ENCODE peak calls at places on chromosomes 2 and 18, in seven cellular contexts. S is adrenal gland, N is neural progenitor cell, U is heart right ventricle, V is IMR-90, T is stomach, J is GM23338. L is an unnamed sample. For H3K4me1, the result is how much of the 10 kb centered on the place peaks cover.

GRCh38 chr2:53826587-53827397 is 33.0 kb downstream of the GPR75 start:
- DNase-seq in U (no peak), J (no peak), S (no peak), V (peak), N (no peak), T (no peak), L (no peak)

GRCh38 chr2:110660558-110660957 is 17.3 kb downstream of the BUB1 start:
- DNase-seq in V (no peak), N (no peak), U (no peak), J (no peak), S (no peak), T (no peak), L (no peak)

GRCh38 chr2:227462972-227463931 is 8.7 kb upstream of the AGFG1 start:
- DNase-seq in U (no peak), N (peak), J (no peak), S (no peak), T (no peak), V (no peak), L (no peak)

GRCh38 chr2:84741182-84741822 is 139.6 kb downstream of the TRABD2A start:
- DNase-seq in T (peak), U (no peak), J (peak), N (peak), V (peak), S (no peak), L (no peak)

GRCh38 chr2:127004893-127005600 is 101.9 kb downstream of the BIN1 start:
- DNase-seq in T (no peak), U (no peak), V (no peak), N (no peak), S (no peak), J (peak), L (no peak)

GRCh38 chr18:49344825-49345224 is 115.6 kb downstream of the DYM start:
- DNase-seq in V (no peak), N (no peak), S (no peak), U (no peak), J (no peak), T (no peak), L (no peak)

GRCh38 chr2:205675861-205676516 is 6.3 kb upstream of the NRP2 start:
- DNase-seq in N (peak), S (peak), U (peak), T (no peak), J (peak), V (peak), L (no peak)

GRCh38 chr2:68774569-68775271 is 40.1 kb downstream of the ARHGAP25 start:
- DNase-seq in T (peak), S (peak), U (peak), J (no peak), V (peak), N (no peak), L (peak)

GRCh38 chr18:31371970-31372369 is 4.6 kb upstream of the DSG4 start:
- DNase-seq in T (no peak), S (no peak), V (no peak), N (no peak), J (no peak), U (no peak), L (no peak)

GRCh38 chr18:58552057-58552461 is 76.8 kb downstream of the ALPK2 start:
- DNase-seq in S (no peak), T (no peak), U (no peak), J (no peak), N (no peak), V (peak), L (no peak)

GRCh38 chr2:48715042-48715899 is 40.3 kb downstream of the LHCGR start:
- DNase-seq in N (no peak), V (peak), U (peak), J (no peak), T (peak), S (no peak), L (no peak)

GRCh38 chr2:9720352-9721093 is 89.7 kb upstream of the YWHAQ start:
- DNase-seq in V (no peak), J (no peak), S (no peak), U (no peak), T (no peak), N (no peak), L (no peak)

GRCh38 chr2:69022548-69022947 is 9.6 kb downstream of the ANTXR1 start:
- DNase-seq in S (no peak), N (no peak), T (no peak), V (no peak), J (no peak), U (no peak), L (no peak)

GRCh38 chr2:18749912-18750526 is 160.7 kb upstream of the NT5C1B start:
- DNase-seq in J (peak), U (peak), S (peak), N (peak), T (peak), V (peak), L (peak)

GRCh38 chr2:98909381-98910211 is 26.4 kb downstream of the CRACDL start:
- DNase-seq in V (peak), U (peak), N (peak), T (peak), J (peak), S (peak), L (no peak)

GRCh38 chr18:74496508-74497307 is 545 bp downstream of the CNDP2 start:
- DNase-seq in S (peak), N (peak), J (peak), T (peak), U (peak), V (peak), L (peak)

GRCh38 chr2:221335106-221335505 is 237.0 kb downstream of the EPHA4 start:
- DNase-seq in S (no peak), V (no peak), J (no peak), N (no peak), U (no peak), T (no peak), L (no peak)

GRCh38 chr2:237440819-237441281 is 26.9 kb upstream of the COL6A3 start:
- DNase-seq in S (no peak), V (peak), J (no peak), U (no peak), T (no peak), N (no peak), L (no peak)

GRCh38 chr2:8694737-8695136 is 12.9 kb downstream of the ID2 start:
- DNase-seq in N (no peak), J (no peak), U (no peak), T (no peak), S (no peak), V (peak), L (no peak)

GRCh38 chr2:237858294-237859081 is 935 bp upstream of the RAMP1 start:
- DNase-seq in N (peak), J (peak), U (peak), S (peak), T (peak), V (peak), L (no peak)

GRCh38 chr2:8575011-8575750 is 106.7 kb upstream of the ID2 start:
- DNase-seq in V (peak), S (peak), J (no peak), T (peak), U (no peak), N (no peak), L (peak)

GRCh38 chr2:157628532-157629415 is at the start of gene ACVR1C:
- DNase-seq in V (peak), S (peak), J (peak), T (peak), U (peak), N (peak), L (no peak)

GRCh38 chr18:48599391-48599790 is 60.6 kb downstream of the CTIF start:
- DNase-seq in J (no peak), N (no peak), T (no peak), V (peak), S (no peak), U (no peak), L (no peak)

GRCh38 chr2:120104002-120104467 is 91.2 kb downstream of the EPB41L5 start:
- DNase-seq in T (no peak), V (peak), N (no peak), S (no peak), J (no peak), U (no peak), L (no peak)

GRCh38 chr2:26459991-26460612 is 17.8 kb downstream of the OTOF start:
- DNase-seq in V (no peak), J (peak), T (no peak), N (no peak), U (no peak), S (peak), L (peak)

GRCh38 chr2:225100856-225101294 is 58.6 kb upstream of the DOCK10 start:
- DNase-seq in U (no peak), N (no peak), V (peak), S (no peak), T (no peak), J (no peak), L (no peak)

GRCh38 chr2:188518391-188518790 is 226.7 kb downstream of the GULP1 start:
- DNase-seq in U (no peak), J (no peak), S (no peak), T (no peak), N (no peak), V (peak), L (no peak)

GRCh38 chr2:44560352-44560751 is 198.6 kb downstream of the CAMKMT start:
- DNase-seq in J (no peak), S (no peak), N (no peak), U (peak), T (peak), V (no peak), L (no peak)

GRCh38 chr18:7870855-7871254 is 303.7 kb downstream of the PTPRM start:
- DNase-seq in V (peak), U (no peak), J (no peak), T (no peak), N (no peak), S (no peak), L (no peak)

GRCh38 chr18:7873316-7873715 is 306.2 kb downstream of the PTPRM start:
- DNase-seq in T (no peak), V (no peak), N (no peak), S (no peak), J (no peak), U (no peak), L (no peak)

GRCh38 chr18:7871560-7872456 is 304.7 kb downstream of the PTPRM start:
- DNase-seq in S (no peak), J (no peak), N (no peak), V (peak), T (no peak), U (no peak), L (no peak)

GRCh38 chr18:7876354-7876753 is 309.2 kb downstream of the PTPRM start:
- DNase-seq in N (no peak), S (no peak), T (no peak), J (no peak), U (no peak), V (no peak), L (no peak)

DNA sequence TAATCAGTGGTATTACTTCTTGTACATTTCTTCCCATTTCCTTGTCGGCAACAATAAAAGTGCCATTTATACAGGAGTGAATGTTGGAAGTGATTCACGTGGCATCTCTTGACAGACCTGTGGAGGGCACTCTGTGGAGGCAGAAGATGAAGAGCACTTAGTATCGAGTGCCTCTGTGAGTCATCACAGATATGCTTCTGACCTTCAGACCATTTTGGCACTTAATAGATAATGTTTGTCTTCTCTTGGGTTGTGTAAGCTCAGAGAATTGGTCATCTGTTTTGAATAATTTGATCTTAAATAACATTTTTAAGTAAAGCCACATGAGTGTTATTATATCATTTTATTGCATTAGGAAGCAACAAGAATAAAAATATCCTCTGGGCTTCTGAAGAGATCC is 305.5 kb downstream of the PTPRM start:
- DNase-seq in N (no peak), V (peak), T (no peak), S (peak), U (no peak), J (no peak), L (no peak)
- TF ChIP-seq CTCF in N (no peak), V (peak), T (no peak), S (no peak), U (no peak), J (peak), L (no peak)

GRCh38 chr2:55009277-55010055 is 40.8 kb downstream of the RTN4 start:
- DNase-seq in N (peak), S (no peak), J (no peak), V (no peak), T (no peak), U (no peak), L (no peak)
- H3K4me1 ChIP-seq in N (under half), S (under half), J (half or more), V (under half), T (half or more), U (half or more), L (half or more)

GRCh38 chr2:168604252-168604651 is 148.2 kb downstream of the CERS6 start:
- DNase-seq in U (no peak), S (no peak), V (no peak), J (no peak), N (no peak), T (no peak), L (no peak)
- TF ChIP-seq CTCF in U (no peak), S (no peak), V (no peak), J (no peak), N (no peak), T (no peak), L (no peak)

GRCh38 chr2:197207106-197207505 is 103.5 kb downstream of the ANKRD44 start:
- DNase-seq in U (no peak), J (no peak), N (peak), S (no peak), V (no peak), T (no peak), L (no peak)
- H3K4me1 ChIP-seq in U (under half), J (under half), N (under half), S (under half), V (under half), T (half or more), L (under half)

GRCh38 chr2:168624028-168624427 is 168.0 kb downstream of the CERS6 start:
- DNase-seq in T (no peak), S (no peak), N (no peak), U (no peak), V (no peak), J (no peak), L (no peak)

GRCh38 chr2:168626610-168627009 is 170.5 kb downstream of the CERS6 start:
- DNase-seq in U (no peak), T (no peak), S (no peak), J (peak), V (no peak), N (peak), L (no peak)

GRCh38 chr2:168620554-168620953 is 164.5 kb downstream of the CERS6 start:
- DNase-seq in S (no peak), J (no peak), U (no peak), V (no peak), N (no peak), T (no peak), L (no peak)

GRCh38 chr2:168622559-168622958 is 166.5 kb downstream of the CERS6 start:
- DNase-seq in U (no peak), N (no peak), J (no peak), V (no peak), S (no peak), T (no peak), L (no peak)

GRCh38 chr2:168626096-168626495 is 170.0 kb downstream of the CERS6 start:
- DNase-seq in N (no peak), J (no peak), T (no peak), U (no peak), V (no peak), S (no peak), L (no peak)
- TF ChIP-seq CTCF in N (no peak), J (no peak), T (no peak), U (no peak), V (no peak), S (no peak), L (no peak)

DNA sequence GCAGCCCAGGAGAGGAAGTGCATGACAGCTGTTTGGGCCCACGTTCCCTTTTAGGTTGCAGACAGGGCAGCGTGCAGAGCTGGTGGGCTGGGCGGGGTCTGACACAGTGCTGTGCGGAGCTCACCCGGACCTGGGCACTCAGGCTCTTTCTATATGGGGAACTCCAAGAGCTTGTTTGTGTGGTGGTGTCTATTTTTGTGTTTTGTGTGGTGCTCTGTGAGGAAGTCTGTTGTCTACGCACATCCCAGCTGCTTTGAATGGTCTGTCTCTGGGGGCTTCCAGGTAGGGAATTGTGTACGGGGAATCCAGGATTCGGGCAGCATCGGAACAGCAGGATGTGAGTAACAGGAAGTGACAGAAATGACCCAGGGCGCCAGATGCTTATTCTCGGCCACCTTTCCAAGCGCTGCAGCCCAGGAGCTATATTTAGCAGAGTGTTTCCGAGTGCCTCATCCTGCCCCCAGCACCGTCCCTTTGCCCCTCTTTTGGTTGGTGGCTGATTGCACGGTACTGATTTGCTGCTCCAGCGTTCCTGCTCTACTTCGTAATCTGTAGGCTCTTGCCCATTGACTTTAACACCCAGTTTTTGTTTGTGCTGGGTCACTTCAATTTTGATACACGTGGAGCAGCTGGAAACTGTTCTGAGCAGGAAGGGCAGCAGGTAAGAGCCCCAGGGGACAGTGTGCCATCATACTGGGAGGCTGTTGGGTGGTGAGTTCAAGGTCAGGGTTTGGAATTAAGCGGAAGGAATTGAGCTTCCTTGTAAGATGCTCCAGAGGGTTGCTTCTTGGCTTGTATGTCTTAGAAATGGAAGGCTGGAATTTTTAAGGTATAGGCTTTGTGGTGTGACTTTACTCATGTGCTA is 64.7 kb downstream of the DGKD start:
- DNase-seq in T (peak), J (no peak), N (no peak), S (peak), U (peak), V (peak), L (peak)
- H3K4me1 ChIP-seq in T (half or more), J (under half), N (under half), S (under half), U (half or more), V (under half), L (under half)

GRCh38 chr18:13501896-13502295 is 224.5 kb downstream of the FAM210A start:
- DNase-seq in S (no peak), V (no peak), U (no peak), J (no peak), N (no peak), T (no peak), L (no peak)
- TF ChIP-seq CTCF in S (no peak), V (no peak), U (no peak), J (no peak), N (no peak), T (no peak), L (no peak)

L was measured in ascending aorta.